ENCODE peak calls at places on chromosomes 7 and 10, in nine cellular contexts. One of them, this sample, is unnamed. For H3K4me1, the result is how much of the 10 kb centered on the place peaks cover.

GRCh38 chr7:146544748-146545147 is 428.1 kb downstream of the CNTNAP2 start:
- DNase-seq in endodermal cell: no peak
- DNase-seq in psoas muscle: no peak
- DNase-seq in Panc1: no peak
- DNase-seq in cardiac muscle cell: no peak
- DNase-seq in fibroblast of lung: no peak
- DNase-seq in adrenal gland: no peak
- DNase-seq in left ventricle myocardium inferior: no peak
- DNase-seq in thyroid gland: no peak
- DNase-seq in this sample: no peak

GRCh38 chr7:128168667-128169210 is 72.3 kb upstream of the LEP start:
- DNase-seq in psoas muscle: no peak
- DNase-seq in cardiac muscle cell: peak
- DNase-seq in endodermal cell: peak
- DNase-seq in fibroblast of lung: peak
- DNase-seq in thyroid gland: peak
- DNase-seq in adrenal gland: peak
- DNase-seq in left ventricle myocardium inferior: peak
- DNase-seq in Panc1: no peak
- DNase-seq in this sample: no peak

GRCh38 chr10:44253769-44254462 is 131.0 kb downstream of the CXCL12 start:
- DNase-seq in psoas muscle: peak
- DNase-seq in Panc1: no peak
- DNase-seq in thyroid gland: peak
- DNase-seq in fibroblast of lung: peak
- DNase-seq in cardiac muscle cell: no peak
- DNase-seq in adrenal gland: peak
- DNase-seq in left ventricle myocardium inferior: peak
- DNase-seq in endodermal cell: no peak
- DNase-seq in this sample: peak

GRCh38 chr7:87935373-87935706 is 1.3 kb downstream of the ADAM22 start:
- DNase-seq in fibroblast of lung: no peak
- DNase-seq in cardiac muscle cell: no peak
- DNase-seq in Panc1: no peak
- DNase-seq in left ventricle myocardium inferior: no peak
- DNase-seq in adrenal gland: no peak
- DNase-seq in endodermal cell: no peak
- DNase-seq in psoas muscle: no peak
- DNase-seq in thyroid gland: no peak
- DNase-seq in this sample: no peak

GRCh38 chr10:114548662-114549061 is 109.4 kb downstream of the ABLIM1 start:
- DNase-seq in left ventricle myocardium inferior: no peak
- DNase-seq in endodermal cell: peak
- DNase-seq in psoas muscle: no peak
- DNase-seq in fibroblast of lung: peak
- DNase-seq in thyroid gland: peak
- DNase-seq in Panc1: no peak
- DNase-seq in adrenal gland: no peak
- DNase-seq in cardiac muscle cell: peak
- DNase-seq in this sample: peak

GRCh38 chr10:13997650-13998049 is 333.1 kb downstream of the FRMD4A start:
- DNase-seq in psoas muscle: no peak
- DNase-seq in left ventricle myocardium inferior: no peak
- DNase-seq in adrenal gland: no peak
- DNase-seq in fibroblast of lung: no peak
- DNase-seq in Panc1: no peak
- DNase-seq in cardiac muscle cell: no peak
- DNase-seq in thyroid gland: no peak
- DNase-seq in endodermal cell: no peak
- DNase-seq in this sample: no peak

GRCh38 chr10:3757638-3758490 is 27.1 kb downstream of the KLF6 start:
- DNase-seq in Panc1: peak
- DNase-seq in adrenal gland: no peak
- DNase-seq in endodermal cell: no peak
- DNase-seq in psoas muscle: no peak
- DNase-seq in thyroid gland: no peak
- DNase-seq in cardiac muscle cell: no peak
- DNase-seq in left ventricle myocardium inferior: no peak
- DNase-seq in fibroblast of lung: no peak
- DNase-seq in this sample: no peak

GRCh38 chr10:115942106-115942505 is 330.9 kb downstream of the GFRA1 start:
- DNase-seq in cardiac muscle cell: no peak
- DNase-seq in left ventricle myocardium inferior: no peak
- DNase-seq in endodermal cell: no peak
- DNase-seq in Panc1: no peak
- DNase-seq in thyroid gland: no peak
- DNase-seq in adrenal gland: no peak
- DNase-seq in fibroblast of lung: no peak
- DNase-seq in psoas muscle: no peak
- DNase-seq in this sample: no peak

GRCh38 chr10:88525371-88526079 is 57.6 kb downstream of the RNLS start:
- DNase-seq in cardiac muscle cell: no peak
- DNase-seq in left ventricle myocardium inferior: no peak
- DNase-seq in thyroid gland: peak
- DNase-seq in fibroblast of lung: peak
- DNase-seq in psoas muscle: no peak
- DNase-seq in Panc1: no peak
- DNase-seq in adrenal gland: peak
- DNase-seq in endodermal cell: no peak
- DNase-seq in this sample: no peak

GRCh38 chr7:100515072-100515532 is 23.9 kb upstream of the AGFG2 start:
- DNase-seq in cardiac muscle cell: no peak
- DNase-seq in endodermal cell: no peak
- DNase-seq in Panc1: no peak
- DNase-seq in adrenal gland: no peak
- DNase-seq in psoas muscle: no peak
- DNase-seq in fibroblast of lung: peak
- DNase-seq in thyroid gland: no peak
- DNase-seq in left ventricle myocardium inferior: no peak
- DNase-seq in this sample: no peak

GRCh38 chr7:95205821-95206220 is 118.5 kb downstream of the PON1 start:
- DNase-seq in psoas muscle: no peak
- DNase-seq in cardiac muscle cell: no peak
- DNase-seq in adrenal gland: no peak
- DNase-seq in thyroid gland: no peak
- DNase-seq in endodermal cell: no peak
- DNase-seq in left ventricle myocardium inferior: no peak
- DNase-seq in fibroblast of lung: peak
- DNase-seq in Panc1: no peak
- DNase-seq in this sample: no peak

DNA sequence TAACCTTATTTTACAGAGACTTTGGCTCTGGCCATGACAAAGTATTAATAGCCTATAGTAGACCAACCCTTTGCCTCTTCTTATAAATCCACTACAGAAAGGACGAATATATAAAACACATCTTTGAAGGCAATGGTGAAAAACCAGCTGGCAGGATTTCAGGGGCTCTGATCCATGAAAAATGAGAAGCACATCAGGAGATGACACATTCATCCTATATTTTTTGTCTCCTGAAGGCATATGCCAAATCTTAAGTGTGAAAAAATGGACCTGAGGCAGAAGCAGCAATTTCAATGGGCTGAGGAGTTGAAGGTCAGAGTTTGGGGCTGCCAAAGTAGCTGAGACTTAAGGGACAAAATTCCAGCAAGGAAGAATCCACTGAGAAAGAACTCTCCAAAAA is 14.4 kb downstream of the RNF216 start:
- DNase-seq in fibroblast of lung: no peak
- DNase-seq in endodermal cell: no peak
- DNase-seq in thyroid gland: no peak
- DNase-seq in psoas muscle: no peak
- DNase-seq in cardiac muscle cell: no peak
- DNase-seq in adrenal gland: no peak
- DNase-seq in Panc1: no peak
- DNase-seq in left ventricle myocardium inferior: no peak
- DNase-seq in this sample: no peak
- H3K4me1 ChIP-seq in fibroblast of lung: under half
- H3K4me1 ChIP-seq in endodermal cell: under half
- H3K4me1 ChIP-seq in thyroid gland: under half
- H3K4me1 ChIP-seq in psoas muscle: under half
- H3K4me1 ChIP-seq in cardiac muscle cell: under half
- H3K4me1 ChIP-seq in adrenal gland: under half
- H3K4me1 ChIP-seq in Panc1: under half
- H3K4me1 ChIP-seq in left ventricle myocardium inferior: under half
- H3K4me1 ChIP-seq in this sample: under half

GRCh38 chr10:49310901-49311561 is 12.1 kb downstream of the C10orf71 start:
- DNase-seq in left ventricle myocardium inferior: no peak
- DNase-seq in endodermal cell: no peak
- DNase-seq in psoas muscle: no peak
- DNase-seq in thyroid gland: no peak
- DNase-seq in Panc1: no peak
- DNase-seq in cardiac muscle cell: no peak
- DNase-seq in fibroblast of lung: no peak
- DNase-seq in adrenal gland: no peak
- DNase-seq in this sample: no peak

GRCh38 chr10:49311562-49312236 is 12.7 kb downstream of the C10orf71 start:
- DNase-seq in psoas muscle: peak
- DNase-seq in fibroblast of lung: no peak
- DNase-seq in left ventricle myocardium inferior: no peak
- DNase-seq in Panc1: no peak
- DNase-seq in adrenal gland: no peak
- DNase-seq in endodermal cell: no peak
- DNase-seq in thyroid gland: no peak
- DNase-seq in cardiac muscle cell: no peak
- DNase-seq in this sample: no peak

GRCh38 chr10:49309691-49310371 is 10.9 kb downstream of the C10orf71 start:
- DNase-seq in cardiac muscle cell: no peak
- DNase-seq in psoas muscle: no peak
- DNase-seq in left ventricle myocardium inferior: no peak
- DNase-seq in thyroid gland: no peak
- DNase-seq in fibroblast of lung: no peak
- DNase-seq in Panc1: no peak
- DNase-seq in endodermal cell: no peak
- DNase-seq in adrenal gland: no peak
- DNase-seq in this sample: no peak

GRCh38 chr10:49308881-49309280 is 9.9 kb downstream of the C10orf71 start:
- DNase-seq in adrenal gland: no peak
- DNase-seq in psoas muscle: no peak
- DNase-seq in fibroblast of lung: no peak
- DNase-seq in endodermal cell: no peak
- DNase-seq in left ventricle myocardium inferior: no peak
- DNase-seq in Panc1: no peak
- DNase-seq in thyroid gland: no peak
- DNase-seq in cardiac muscle cell: no peak
- DNase-seq in this sample: no peak

GRCh38 chr10:49310460-49310859 is 11.5 kb downstream of the C10orf71 start:
- DNase-seq in left ventricle myocardium inferior: no peak
- DNase-seq in thyroid gland: no peak
- DNase-seq in fibroblast of lung: no peak
- DNase-seq in cardiac muscle cell: no peak
- DNase-seq in endodermal cell: no peak
- DNase-seq in Panc1: peak
- DNase-seq in psoas muscle: no peak
- DNase-seq in adrenal gland: no peak
- DNase-seq in this sample: no peak
- H3K4me1 ChIP-seq in left ventricle myocardium inferior: half or more
- H3K4me1 ChIP-seq in thyroid gland: under half
- H3K4me1 ChIP-seq in fibroblast of lung: under half
- H3K4me1 ChIP-seq in cardiac muscle cell: under half
- H3K4me1 ChIP-seq in endodermal cell: under half
- H3K4me1 ChIP-seq in Panc1: under half
- H3K4me1 ChIP-seq in psoas muscle: under half
- H3K4me1 ChIP-seq in adrenal gland: under half
- H3K4me1 ChIP-seq in this sample: under half

DNA sequence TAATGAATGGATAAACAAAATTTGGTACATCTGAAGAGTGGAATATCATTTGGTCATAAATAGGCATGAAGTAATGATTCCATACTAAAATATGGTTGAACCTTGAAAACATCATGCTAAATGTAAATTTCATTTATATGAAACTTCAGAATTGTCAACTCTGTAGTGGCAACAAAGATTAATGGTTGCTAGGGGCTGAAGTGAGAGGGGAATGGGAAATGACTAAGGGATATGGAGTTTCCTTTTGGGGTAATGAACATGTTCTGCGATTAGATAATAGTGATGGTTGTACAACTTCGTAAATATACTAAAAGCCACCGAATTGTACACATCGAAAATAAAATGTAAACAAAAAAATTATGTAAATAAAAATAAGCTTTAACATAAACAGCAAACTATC is 384.1 kb upstream of the STEAP1 start:
- DNase-seq in thyroid gland: no peak
- DNase-seq in fibroblast of lung: no peak
- DNase-seq in adrenal gland: no peak
- DNase-seq in psoas muscle: no peak
- DNase-seq in Panc1: no peak
- DNase-seq in cardiac muscle cell: no peak
- DNase-seq in left ventricle myocardium inferior: no peak
- DNase-seq in endodermal cell: no peak
- DNase-seq in this sample: no peak
- H3K4me1 ChIP-seq in thyroid gland: under half
- H3K4me1 ChIP-seq in fibroblast of lung: under half
- H3K4me1 ChIP-seq in adrenal gland: under half
- H3K4me1 ChIP-seq in psoas muscle: under half
- H3K4me1 ChIP-seq in Panc1: under half
- H3K4me1 ChIP-seq in cardiac muscle cell: under half
- H3K4me1 ChIP-seq in left ventricle myocardium inferior: under half
- H3K4me1 ChIP-seq in endodermal cell: under half
- H3K4me1 ChIP-seq in this sample: under half

GRCh38 chr10:124997246-124997790 is 55.4 kb downstream of the ZRANB1 start:
- DNase-seq in left ventricle myocardium inferior: no peak
- DNase-seq in fibroblast of lung: no peak
- DNase-seq in cardiac muscle cell: no peak
- DNase-seq in Panc1: no peak
- DNase-seq in endodermal cell: peak
- DNase-seq in adrenal gland: peak
- DNase-seq in thyroid gland: no peak
- DNase-seq in psoas muscle: no peak
- DNase-seq in this sample: no peak

GRCh38 chr10:124994573-124995473 is 52.9 kb downstream of the ZRANB1 start:
- DNase-seq in adrenal gland: peak
- DNase-seq in thyroid gland: no peak
- DNase-seq in endodermal cell: peak
- DNase-seq in left ventricle myocardium inferior: peak
- DNase-seq in cardiac muscle cell: no peak
- DNase-seq in Panc1: no peak
- DNase-seq in psoas muscle: peak
- DNase-seq in fibroblast of lung: no peak
- DNase-seq in this sample: no peak

GRCh38 chr10:124996127-124996853 is 54.4 kb downstream of the ZRANB1 start:
- DNase-seq in left ventricle myocardium inferior: peak
- DNase-seq in adrenal gland: peak
- DNase-seq in endodermal cell: peak
- DNase-seq in thyroid gland: no peak
- DNase-seq in fibroblast of lung: no peak
- DNase-seq in Panc1: no peak
- DNase-seq in cardiac muscle cell: no peak
- DNase-seq in psoas muscle: no peak
- DNase-seq in this sample: no peak

GRCh38 chr10:124996854-124997215 is 54.9 kb downstream of the ZRANB1 start:
- DNase-seq in adrenal gland: peak
- DNase-seq in fibroblast of lung: no peak
- DNase-seq in thyroid gland: no peak
- DNase-seq in left ventricle myocardium inferior: peak
- DNase-seq in cardiac muscle cell: no peak
- DNase-seq in endodermal cell: peak
- DNase-seq in Panc1: no peak
- DNase-seq in psoas muscle: no peak
- DNase-seq in this sample: no peak

DNA sequence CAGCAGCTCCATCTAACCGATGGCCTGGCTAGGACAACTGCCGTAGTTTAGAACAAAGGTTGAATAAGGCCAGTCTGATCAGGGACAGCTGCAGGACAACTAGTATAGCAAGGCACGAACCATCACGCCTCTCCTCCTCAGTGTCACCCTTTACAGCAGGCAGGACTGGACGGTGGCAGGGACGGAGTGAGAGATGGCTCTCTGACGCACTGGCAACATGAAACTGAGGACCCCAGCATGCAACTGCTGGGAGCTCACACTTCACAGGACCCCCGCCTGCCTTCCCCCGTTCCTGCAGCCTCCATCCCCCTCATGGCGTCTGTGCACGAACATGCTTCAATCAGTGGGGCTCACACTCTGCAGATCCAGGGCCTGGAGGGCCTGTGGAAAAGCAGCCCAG is 53.7 kb downstream of the ZRANB1 start:
- DNase-seq in left ventricle myocardium inferior: no peak
- DNase-seq in cardiac muscle cell: no peak
- DNase-seq in adrenal gland: peak
- DNase-seq in fibroblast of lung: no peak
- DNase-seq in endodermal cell: peak
- DNase-seq in thyroid gland: no peak
- DNase-seq in psoas muscle: no peak
- DNase-seq in Panc1: no peak
- DNase-seq in this sample: no peak
- H3K4me1 ChIP-seq in left ventricle myocardium inferior: under half
- H3K4me1 ChIP-seq in cardiac muscle cell: under half
- H3K4me1 ChIP-seq in adrenal gland: under half
- H3K4me1 ChIP-seq in fibroblast of lung: under half
- H3K4me1 ChIP-seq in endodermal cell: under half
- H3K4me1 ChIP-seq in thyroid gland: under half
- H3K4me1 ChIP-seq in psoas muscle: under half
- H3K4me1 ChIP-seq in Panc1: under half
- H3K4me1 ChIP-seq in this sample: under half